ENCODE peak calls at places on chromosome 14, in five cellular contexts. D, J, P, U and N are unnamed samples.
A peak's percentile ranks its signal among the peaks of the same experiment; 100 is the strongest.

GRCh38 chr14:98964171-98964570 is 307.8 kb downstream of the BCL11B start:
- DNase-seq in D (no peak), J (no peak), U (no peak), P (no peak), N (no peak)

GRCh38 chr14:100240725-100241032 is 1.7 kb downstream of the YY1 start:
- DNase-seq in D (no peak), P (no peak), U (no peak), J (no peak), N (no peak)

GRCh38 chr14:95236221-95236620 is 78.9 kb upstream of the DICER1 start:
- DNase-seq in U (peak; percentile 33), P (no peak), D (no peak), J (no peak), N (no peak)

GRCh38 chr14:32205984-32206383 is 2.9 kb upstream of the RNU6-8 start:
- DNase-seq in D (no peak), U (no peak), P (no peak), J (no peak), N (no peak)

GRCh38 chr14:80095623-80096022 is 115.7 kb downstream of the DIO2 start:
- DNase-seq in J (no peak), D (peak; percentile 35), P (no peak), U (no peak), N (no peak)

GRCh38 chr14:34450542-34450915 is 11.5 kb downstream of the SPTSSA start:
- DNase-seq in D (no peak), J (no peak), P (no peak), U (peak; percentile 98), N (no peak)

GRCh38 chr14:28671425-28671824 is 95.2 kb upstream of the FOXG1 start:
- DNase-seq in P (peak; percentile 53), D (no peak), J (no peak), U (peak; percentile 7), N (no peak)

GRCh38 chr14:67567654-67568053 is 32.4 kb downstream of the PIGH start:
- DNase-seq in J (no peak), P (peak; percentile 39), U (no peak), D (no peak), N (no peak)

GRCh38 chr14:88999137-88999536 is 174.7 kb downstream of the TTC8 start:
- DNase-seq in D (no peak), U (no peak), J (no peak), P (no peak), N (no peak)

GRCh38 chr14:68891851-68892660 is 87.0 kb downstream of the ACTN1 start:
- DNase-seq in U (no peak), D (no peak), J (no peak), P (peak; percentile 53), N (no peak)

GRCh38 chr14:23345987-23346692 is 6.5 kb downstream of the SLC22A17 start:
- DNase-seq in D (no peak), U (no peak), J (no peak), P (no peak), N (no peak)